ENCODE peak calls at places on chromosomes 7 and 10, in six cellular contexts. One of them, this sample, is unnamed.

GRCh38 chr7:149007146-149007545 is 21.2 kb downstream of the PDIA4 start:
- DNase-seq in IMR-90: no peak
- DNase-seq in prostate gland: no peak
- DNase-seq in ovary: no peak
- DNase-seq in tibial artery: no peak
- DNase-seq in tibial nerve: no peak
- DNase-seq in this sample: no peak

GRCh38 chr10:14740684-14741247 is 33.9 kb downstream of the FAM107B start:
- DNase-seq in IMR-90: peak
- DNase-seq in prostate gland: no peak
- DNase-seq in ovary: no peak
- DNase-seq in tibial artery: no peak
- DNase-seq in tibial nerve: no peak
- DNase-seq in this sample: no peak

GRCh38 chr10:128044961-128045832 is 81.0 kb downstream of the MKI67 start:
- DNase-seq in IMR-90: no peak
- DNase-seq in prostate gland: no peak
- DNase-seq in ovary: peak
- DNase-seq in tibial artery: no peak
- DNase-seq in tibial nerve: no peak
- DNase-seq in this sample: no peak

GRCh38 chr10:95275726-95276366 is 15.0 kb downstream of the PDLIM1 start:
- DNase-seq in IMR-90: peak
- DNase-seq in prostate gland: peak
- DNase-seq in ovary: no peak
- DNase-seq in tibial artery: no peak
- DNase-seq in tibial nerve: no peak
- DNase-seq in this sample: no peak

GRCh38 chr7:20085086-20085485 is 132.1 kb downstream of the MACC1 start:
- DNase-seq in IMR-90: no peak
- DNase-seq in prostate gland: no peak
- DNase-seq in ovary: no peak
- DNase-seq in tibial artery: no peak
- DNase-seq in tibial nerve: no peak
- DNase-seq in this sample: no peak

GRCh38 chr10:34558093-34558492 is 257.0 kb downstream of the PARD3 start:
- DNase-seq in IMR-90: no peak
- DNase-seq in prostate gland: no peak
- DNase-seq in ovary: no peak
- DNase-seq in tibial artery: no peak
- DNase-seq in tibial nerve: no peak
- DNase-seq in this sample: no peak

GRCh38 chr10:119896937-119897336 is 4.4 kb downstream of the SEC23IP start:
- DNase-seq in IMR-90: no peak
- DNase-seq in prostate gland: peak
- DNase-seq in ovary: peak
- DNase-seq in tibial artery: peak
- DNase-seq in tibial nerve: peak
- DNase-seq in this sample: no peak

GRCh38 chr7:30252885-30253795 is 31.3 kb upstream of the ZNRF2 start:
- DNase-seq in IMR-90: no peak
- DNase-seq in prostate gland: peak
- DNase-seq in ovary: peak
- DNase-seq in tibial artery: peak
- DNase-seq in tibial nerve: peak
- DNase-seq in this sample: no peak

GRCh38 chr10:120984221-120984620 is 133.1 kb downstream of the WDR11 start:
- DNase-seq in IMR-90: no peak
- DNase-seq in prostate gland: no peak
- DNase-seq in ovary: no peak
- DNase-seq in tibial artery: no peak
- DNase-seq in tibial nerve: no peak
- DNase-seq in this sample: peak

GRCh38 chr10:93813507-93814465 is 56.0 kb downstream of the LGI1 start:
- DNase-seq in IMR-90: peak
- DNase-seq in prostate gland: peak
- DNase-seq in ovary: no peak
- DNase-seq in tibial artery: peak
- DNase-seq in tibial nerve: peak
- DNase-seq in this sample: no peak

GRCh38 chr7:91089382-91089963 is 174.8 kb upstream of the FZD1 start:
- DNase-seq in IMR-90: peak
- DNase-seq in prostate gland: no peak
- DNase-seq in ovary: no peak
- DNase-seq in tibial artery: no peak
- DNase-seq in tibial nerve: peak
- DNase-seq in this sample: no peak

GRCh38 chr7:36784991-36785940 is 61.0 kb upstream of the AOAH start:
- DNase-seq in IMR-90: no peak
- DNase-seq in prostate gland: peak
- DNase-seq in ovary: no peak
- DNase-seq in tibial artery: peak
- DNase-seq in tibial nerve: peak
- DNase-seq in this sample: peak

GRCh38 chr10:33952692-33953360 is 618.4 kb upstream of the NRP1 start:
- DNase-seq in IMR-90: peak
- DNase-seq in prostate gland: no peak
- DNase-seq in ovary: no peak
- DNase-seq in tibial artery: no peak
- DNase-seq in tibial nerve: no peak
- DNase-seq in this sample: no peak

GRCh38 chr7:106521115-106521514 is 139.8 kb downstream of the CCDC71L start:
- DNase-seq in IMR-90: no peak
- DNase-seq in prostate gland: no peak
- DNase-seq in ovary: no peak
- DNase-seq in tibial artery: no peak
- DNase-seq in tibial nerve: no peak
- DNase-seq in this sample: no peak

GRCh38 chr7:151680810-151681209 is 161.1 kb upstream of the RHEB start:
- DNase-seq in IMR-90: peak
- DNase-seq in prostate gland: peak
- DNase-seq in ovary: no peak
- DNase-seq in tibial artery: peak
- DNase-seq in tibial nerve: peak
- DNase-seq in this sample: no peak

GRCh38 chr7:28921822-28922221 is 36.3 kb downstream of the TRIL start:
- DNase-seq in IMR-90: peak
- DNase-seq in prostate gland: peak
- DNase-seq in ovary: no peak
- DNase-seq in tibial artery: peak
- DNase-seq in tibial nerve: peak
- DNase-seq in this sample: no peak

GRCh38 chr7:16962986-16963385 is 81.2 kb upstream of the AGR3 start:
- DNase-seq in IMR-90: peak
- DNase-seq in prostate gland: no peak
- DNase-seq in ovary: no peak
- DNase-seq in tibial artery: no peak
- DNase-seq in tibial nerve: no peak
- DNase-seq in this sample: no peak

GRCh38 chr7:40780431-40780830 is 645.6 kb downstream of the SUGCT start:
- DNase-seq in IMR-90: no peak
- DNase-seq in prostate gland: no peak
- DNase-seq in ovary: no peak
- DNase-seq in tibial artery: no peak
- DNase-seq in tibial nerve: no peak
- DNase-seq in this sample: no peak

GRCh38 chr7:5045558-5046396 is at the start of gene RBAK:
- DNase-seq in IMR-90: peak
- DNase-seq in prostate gland: peak
- DNase-seq in ovary: peak
- DNase-seq in tibial artery: peak
- DNase-seq in tibial nerve: peak
- DNase-seq in this sample: peak

GRCh38 chr7:116213361-116214155 is 3.2 kb downstream of the TES start:
- DNase-seq in IMR-90: no peak
- DNase-seq in prostate gland: no peak
- DNase-seq in ovary: no peak
- DNase-seq in tibial artery: no peak
- DNase-seq in tibial nerve: no peak
- DNase-seq in this sample: no peak

GRCh38 chr10:68053553-68053952 is 21.5 kb downstream of the HERC4 start:
- DNase-seq in IMR-90: peak
- DNase-seq in prostate gland: no peak
- DNase-seq in ovary: no peak
- DNase-seq in tibial artery: no peak
- DNase-seq in tibial nerve: no peak
- DNase-seq in this sample: no peak

GRCh38 chr10:1197384-1197783 is 141.2 kb downstream of the WDR37 start:
- DNase-seq in IMR-90: no peak
- DNase-seq in prostate gland: no peak
- DNase-seq in ovary: no peak
- DNase-seq in tibial artery: no peak
- DNase-seq in tibial nerve: no peak
- DNase-seq in this sample: no peak

GRCh38 chr10:1194161-1194560 is 138.0 kb downstream of the WDR37 start:
- DNase-seq in IMR-90: no peak
- DNase-seq in prostate gland: no peak
- DNase-seq in ovary: no peak
- DNase-seq in tibial artery: no peak
- DNase-seq in tibial nerve: no peak
- DNase-seq in this sample: no peak

GRCh38 chr10:1196656-1197055 is 140.5 kb downstream of the WDR37 start:
- DNase-seq in IMR-90: no peak
- DNase-seq in prostate gland: no peak
- DNase-seq in ovary: no peak
- DNase-seq in tibial artery: no peak
- DNase-seq in tibial nerve: no peak
- DNase-seq in this sample: no peak

GRCh38 chr10:1193561-1193960 is 137.4 kb downstream of the WDR37 start:
- DNase-seq in IMR-90: no peak
- DNase-seq in prostate gland: no peak
- DNase-seq in ovary: no peak
- DNase-seq in tibial artery: no peak
- DNase-seq in tibial nerve: no peak
- DNase-seq in this sample: no peak

GRCh38 chr10:1195828-1196227 is 139.6 kb downstream of the WDR37 start:
- DNase-seq in IMR-90: no peak
- DNase-seq in prostate gland: no peak
- DNase-seq in ovary: no peak
- DNase-seq in tibial artery: no peak
- DNase-seq in tibial nerve: no peak
- DNase-seq in this sample: no peak
- H3K4me3 ChIP-seq in IMR-90: no peak
- H3K4me3 ChIP-seq in prostate gland: no peak
- H3K4me3 ChIP-seq in ovary: no peak
- H3K4me3 ChIP-seq in tibial artery: no peak
- H3K4me3 ChIP-seq in tibial nerve: no peak
- H3K4me3 ChIP-seq in this sample: no peak

GRCh38 chr10:12699756-12700556 is 301.6 kb downstream of the CCDC3 start:
- DNase-seq in IMR-90: no peak
- DNase-seq in prostate gland: no peak
- DNase-seq in ovary: no peak
- DNase-seq in tibial artery: no peak
- DNase-seq in tibial nerve: no peak
- DNase-seq in this sample: no peak

GRCh38 chr10:12701696-12702095 is 299.8 kb downstream of the CCDC3 start:
- DNase-seq in IMR-90: peak
- DNase-seq in prostate gland: no peak
- DNase-seq in ovary: no peak
- DNase-seq in tibial artery: no peak
- DNase-seq in tibial nerve: no peak
- DNase-seq in this sample: no peak

GRCh38 chr10:12700557-12700874 is 301.0 kb downstream of the CCDC3 start:
- DNase-seq in IMR-90: no peak
- DNase-seq in prostate gland: no peak
- DNase-seq in ovary: no peak
- DNase-seq in tibial artery: no peak
- DNase-seq in tibial nerve: no peak
- DNase-seq in this sample: no peak

GRCh38 chr10:12697741-12698140 is 303.8 kb downstream of the CCDC3 start:
- DNase-seq in IMR-90: no peak
- DNase-seq in prostate gland: no peak
- DNase-seq in ovary: peak
- DNase-seq in tibial artery: no peak
- DNase-seq in tibial nerve: no peak
- DNase-seq in this sample: no peak

GRCh38 chr10:12699258-12699700 is 302.2 kb downstream of the CCDC3 start:
- DNase-seq in IMR-90: no peak
- DNase-seq in prostate gland: no peak
- DNase-seq in ovary: no peak
- DNase-seq in tibial artery: no peak
- DNase-seq in tibial nerve: no peak
- DNase-seq in this sample: no peak
- H3K27ac ChIP-seq in IMR-90: no peak
- H3K27ac ChIP-seq in prostate gland: no peak
- H3K27ac ChIP-seq in ovary: peak
- H3K27ac ChIP-seq in tibial artery: peak
- H3K27ac ChIP-seq in tibial nerve: peak
- H3K27ac ChIP-seq in this sample: peak

GRCh38 chr7:25615603-25616002 is 387.3 kb upstream of the NPVF start:
- DNase-seq in IMR-90: no peak
- DNase-seq in prostate gland: no peak
- DNase-seq in ovary: no peak
- DNase-seq in tibial artery: no peak
- DNase-seq in tibial nerve: no peak
- DNase-seq in this sample: no peak

GRCh38 chr7:25613912-25614311 is 385.6 kb upstream of the NPVF start:
- DNase-seq in IMR-90: no peak
- DNase-seq in prostate gland: no peak
- DNase-seq in ovary: no peak
- DNase-seq in tibial artery: no peak
- DNase-seq in tibial nerve: no peak
- DNase-seq in this sample: no peak

GRCh38 chr7:25615005-25615404 is 386.7 kb upstream of the NPVF start:
- DNase-seq in IMR-90: no peak
- DNase-seq in prostate gland: no peak
- DNase-seq in ovary: no peak
- DNase-seq in tibial artery: no peak
- DNase-seq in tibial nerve: no peak
- DNase-seq in this sample: no peak

GRCh38 chr7:25617219-25617618 is 388.9 kb upstream of the NPVF start:
- DNase-seq in IMR-90: no peak
- DNase-seq in prostate gland: no peak
- DNase-seq in ovary: no peak
- DNase-seq in tibial artery: no peak
- DNase-seq in tibial nerve: no peak
- DNase-seq in this sample: no peak

DNA sequence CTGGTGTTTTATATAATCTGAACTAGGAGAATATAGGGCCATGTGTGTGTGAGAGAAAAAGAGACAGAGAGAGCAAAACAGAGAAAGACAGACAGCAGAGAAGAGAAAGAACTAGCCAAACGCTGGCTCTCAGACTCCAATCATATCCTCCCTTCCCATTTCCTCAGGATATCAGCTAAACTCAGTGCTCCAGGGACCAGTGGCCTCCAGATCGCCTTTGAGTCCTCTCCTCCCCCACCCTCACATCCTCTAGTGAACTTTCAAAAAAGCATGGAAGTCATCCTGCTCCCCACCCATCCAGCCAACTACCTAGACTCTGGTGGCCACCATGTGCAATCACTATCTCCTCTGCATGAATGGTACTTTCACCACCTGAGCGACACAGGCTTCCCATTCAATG is 386.1 kb upstream of the NPVF start:
- DNase-seq in IMR-90: no peak
- DNase-seq in prostate gland: no peak
- DNase-seq in ovary: no peak
- DNase-seq in tibial artery: no peak
- DNase-seq in tibial nerve: no peak
- DNase-seq in this sample: no peak
- H3K4me3 ChIP-seq in IMR-90: no peak
- H3K4me3 ChIP-seq in prostate gland: no peak
- H3K4me3 ChIP-seq in ovary: no peak
- H3K4me3 ChIP-seq in tibial artery: no peak
- H3K4me3 ChIP-seq in tibial nerve: no peak
- H3K4me3 ChIP-seq in this sample: no peak

GRCh38 chr7:46885167-46885566 is 696.7 kb downstream of the TNS3 start:
- DNase-seq in IMR-90: no peak
- DNase-seq in prostate gland: peak
- DNase-seq in ovary: no peak
- DNase-seq in tibial artery: no peak
- DNase-seq in tibial nerve: no peak
- DNase-seq in this sample: no peak
- H3K27ac ChIP-seq in IMR-90: no peak
- H3K27ac ChIP-seq in prostate gland: no peak
- H3K27ac ChIP-seq in ovary: no peak
- H3K27ac ChIP-seq in tibial artery: no peak
- H3K27ac ChIP-seq in tibial nerve: no peak
- H3K27ac ChIP-seq in this sample: no peak